ENCODE peak calls at places on chromosomes 4 and X, in eight cellular contexts. Q is epithelial cell of esophagus, H is cardiac fibroblast, J is small intestine, E is GM12865, Y is NCI-H1092, V is NCI-H2081, O is HTR-8/SVneo. U is an unnamed sample.

GRCh38 chr4:64581422-64581821 is 172.2 kb upstream of the TECRL start:
- DNase-seq in V (no peak), E (no peak), O (no peak), Y (no peak), Q (peak; percentile 56), J (no peak), H (peak; percentile 61), U (peak; percentile 46)

GRCh38 chr4:153332936-153333335 is 11.6 kb upstream of the MND1 start:
- DNase-seq in H (no peak), O (no peak), J (no peak), E (no peak), Q (peak; percentile 40), V (no peak), Y (no peak), U (peak; percentile 48)

GRCh38 chrX:2360731-2361130 is 140.0 kb downstream of the DHRSX start:
- DNase-seq in J (no peak), O (no peak), Q (peak; percentile 36), Y (no peak), H (peak; percentile 46), E (no peak), V (no peak), U (peak; percentile 48)

GRCh38 chr4:156553659-156554058 is 417.9 kb downstream of the PDGFC start:
- DNase-seq in J (no peak), Y (no peak), V (no peak), Q (no peak), H (no peak), E (no peak), O (no peak), U (no peak)

GRCh38 chr4:54359919-54360650 is 131.0 kb downstream of the PDGFRA start:
- DNase-seq in H (no peak), V (peak; percentile 9), J (no peak), E (peak; percentile 25), O (no peak), Y (no peak), Q (no peak), U (no peak)

GRCh38 chr4:15438939-15439524 is 11.2 kb downstream of the C1QTNF7 start:
- DNase-seq in Y (no peak), H (no peak), J (no peak), O (no peak), E (no peak), V (no peak), Q (peak; percentile 62), U (peak; percentile 66)

GRCh38 chr4:142845293-142846070 is 619 bp downstream of the INPP4B start:
- DNase-seq in V (no peak), O (no peak), Q (peak; percentile 18), H (peak; percentile 20), E (no peak), Y (no peak), J (peak; percentile 7), U (no peak)

GRCh38 chr4:85489273-85489672 is 14.3 kb downstream of the ARHGAP24 start:
- DNase-seq in E (no peak), H (no peak), Y (no peak), V (no peak), J (peak; percentile 12), O (no peak), Q (peak; percentile 52), U (peak; percentile 61)

GRCh38 chr4:120290553-120290952 is 223.9 kb upstream of the MAD2L1 start:
- DNase-seq in H (no peak), E (no peak), O (no peak), Q (no peak), J (no peak), V (no peak), Y (no peak), U (no peak)

GRCh38 chr4:125624951-125625350 is 310.2 kb downstream of the FAT4 start:
- DNase-seq in J (no peak), V (no peak), Y (no peak), E (no peak), H (no peak), O (no peak), Q (peak; percentile 54), U (peak; percentile 36)